ENCODE peak calls at places on chromosomes 13 and 19, in six cellular contexts. J, B, Z, P, G and O are unnamed samples.
A peak's percentile ranks its signal among the peaks of the same experiment; 100 is the strongest.

GRCh38 chr13:91609353-91609752 is 210.9 kb downstream of the GPC5 start:
- DNase-seq in P (peak; percentile 6), Z (peak; percentile 7), G (no peak), J (peak; percentile 5), B (no peak), O (no peak)

GRCh38 chr19:3138268-3138667 is 2.4 kb downstream of the GNA15 start:
- DNase-seq in Z (no peak), J (no peak), P (no peak), B (no peak), G (no peak), O (no peak)

GRCh38 chr13:28325022-28325421 is 169.9 kb downstream of the FLT1 start:
- DNase-seq in J (no peak), Z (no peak), P (no peak), G (no peak), B (peak; percentile 46), O (no peak)

GRCh38 chr19:46813570-46814358 is 25.4 kb upstream of the SLC1A5 start:
- DNase-seq in Z (peak; percentile 49), B (peak; percentile 46), J (peak; percentile 93), G (no peak), P (peak; percentile 72), O (no peak)

GRCh38 chr13:94239135-94239534 is 240.3 kb downstream of the DCT start:
- DNase-seq in G (no peak), P (peak; percentile 29), J (peak; percentile 72), Z (peak; percentile 78), B (peak; percentile 73), O (no peak)

GRCh38 chr19:48739835-48740704 is at the start of gene RASIP1:
- DNase-seq in Z (no peak), G (no peak), J (no peak), P (no peak), B (no peak), O (no peak)

GRCh38 chr19:53908933-53909415 is at the start of gene CACNG7:
- DNase-seq in Z (no peak), P (no peak), J (no peak), B (no peak), G (no peak), O (no peak)

GRCh38 chr19:48403606-48404005 is 10.1 kb downstream of the GRIN2D start:
- DNase-seq in G (no peak), Z (peak; percentile 75), J (peak; percentile 85), B (peak; percentile 55), P (peak; percentile 64), O (no peak)

GRCh38 chr19:1046117-1046626 is 6.3 kb downstream of the ABCA7 start:
- DNase-seq in B (no peak), P (no peak), G (no peak), J (no peak), Z (no peak), O (no peak)

GRCh38 chr19:51019544-51019925 is at the start of gene KLK10:
- DNase-seq in B (no peak), G (no peak), J (no peak), P (no peak), Z (no peak), O (no peak)

GRCh38 chr19:41740415-41741243 is 14.7 kb upstream of the CEACAM6 start:
- DNase-seq in B (no peak), G (no peak), P (no peak), Z (no peak), J (no peak), O (no peak)

GRCh38 chr13:44692173-44692713 is 116.1 kb upstream of the TSC22D1 start:
- DNase-seq in Z (peak; percentile 43), B (no peak), P (peak; percentile 48), G (no peak), J (peak; percentile 48), O (no peak)

GRCh38 chr13:76017861-76018556 is 381.9 kb downstream of the LMO7 start:
- DNase-seq in J (no peak), P (no peak), G (no peak), Z (no peak), B (no peak), O (no peak)

GRCh38 chr13:21328836-21329477 is 130.1 kb downstream of the ZDHHC20 start:
- DNase-seq in J (no peak), Z (no peak), B (no peak), G (no peak), P (no peak), O (no peak)

GRCh38 chr13:37118002-37118401 is 12.5 kb upstream of the CSNK1A1L start:
- DNase-seq in J (no peak), G (no peak), Z (no peak), B (no peak), P (no peak), O (no peak)

GRCh38 chr13:113145496-113145895 is 13.0 kb upstream of the PROZ start:
- DNase-seq in G (no peak), B (no peak), J (no peak), P (no peak), Z (no peak), O (no peak)

GRCh38 chr13:23146811-23147245 is 34.0 kb upstream of the SGCG start:
- DNase-seq in Z (no peak), P (no peak), G (no peak), J (no peak), B (no peak), O (no peak)

GRCh38 chr13:112529216-112529615 is 58.7 kb downstream of the TUBGCP3 start:
- DNase-seq in Z (no peak), P (no peak), G (no peak), J (no peak), B (no peak), O (no peak)

GRCh38 chr19:29812080-29812880 is 489 bp downstream of the CCNE1 start:
- DNase-seq in P (no peak), J (no peak), G (no peak), B (no peak), Z (no peak), O (no peak)

GRCh38 chr19:31578326-31578725 is 229.1 kb upstream of the TSHZ3 start:
- DNase-seq in Z (no peak), J (no peak), P (no peak), B (no peak), G (no peak), O (no peak)

GRCh38 chr13:29591310-29591709 is 4.2 kb downstream of the SLC7A1 start:
- DNase-seq in J (peak; percentile 79), Z (peak; percentile 78), G (no peak), B (peak; percentile 53), P (peak; percentile 75), O (no peak)

GRCh38 chr19:53977429-53977990 is 13.9 kb upstream of the CACNG6 start:
- DNase-seq in B (peak; percentile 80), P (peak; percentile 80), Z (peak; percentile 85), J (peak; percentile 93), G (peak; percentile 32), O (peak; percentile 64)

DNA sequence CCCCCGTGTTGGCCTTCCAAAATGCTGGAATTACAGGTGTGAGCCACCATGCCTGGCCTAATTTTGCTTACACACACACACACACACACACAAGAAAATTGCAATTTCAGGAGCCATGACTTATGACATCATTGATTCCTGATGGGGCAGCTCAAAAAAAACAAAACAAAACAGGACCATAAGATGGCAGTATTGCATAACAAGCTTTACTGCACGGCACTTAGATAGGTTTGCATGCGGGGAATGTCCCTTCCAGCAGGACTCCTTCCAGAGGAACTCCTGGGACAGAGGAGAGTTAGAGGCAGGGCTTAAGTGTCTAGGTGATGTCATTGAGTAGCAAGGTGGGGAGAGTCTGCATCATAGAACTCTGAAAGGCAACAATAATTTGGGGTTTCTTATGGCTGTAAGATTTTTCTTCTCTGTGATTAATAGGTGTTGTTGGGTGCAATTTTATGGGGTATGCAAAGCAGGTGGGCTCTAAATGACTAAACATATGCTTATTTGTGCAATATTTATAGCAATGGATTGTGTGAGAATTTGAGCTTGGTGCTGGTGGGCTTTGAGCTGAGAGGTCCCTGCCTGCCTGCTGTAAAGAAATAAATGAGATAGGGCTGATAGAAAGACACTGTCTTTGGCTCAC is 9.0 kb upstream of the ACSBG2 start:
- DNase-seq in Z (peak; percentile 41), G (no peak), P (peak; percentile 64), J (peak; percentile 75), B (peak; percentile 67), O (no peak)
- TF ChIP-seq CTCF in Z (peak; percentile 49), G (peak; percentile 6), P (peak; percentile 30), J (peak; percentile 47), B (peak; percentile 48), O (peak; percentile 52)

GRCh38 chr13:30898721-30899188 is 7.3 kb upstream of the MEDAG start:
- DNase-seq in G (peak; percentile 54), J (peak; percentile 99), Z (peak; percentile 99), B (peak; percentile 90), P (peak; percentile 98), O (no peak)

GRCh38 chr13:30898070-30898469 is 8.0 kb upstream of the MEDAG start:
- DNase-seq in J (no peak), P (no peak), B (no peak), Z (no peak), G (no peak), O (no peak)

GRCh38 chr13:30895773-30896172 is 10.3 kb upstream of the MEDAG start:
- DNase-seq in B (peak; percentile 95), G (peak; percentile 65), P (peak; percentile 87), Z (peak; percentile 87), J (peak; percentile 97), O (no peak)

GRCh38 chr13:30889196-30889690 is 16.8 kb upstream of the MEDAG start:
- DNase-seq in P (no peak), J (no peak), Z (no peak), B (no peak), G (no peak), O (no peak)

GRCh38 chr13:30892966-30893365 is 13.1 kb upstream of the MEDAG start:
- DNase-seq in G (no peak), P (no peak), J (peak; percentile 85), Z (peak; percentile 83), B (peak; percentile 63), O (peak; percentile 47)
- TF ChIP-seq CTCF in G (peak; percentile 53), P (peak; percentile 63), J (peak; percentile 85), Z (peak; percentile 83), B (peak; percentile 61), O (peak; percentile 62)

GRCh38 chr19:44582581-44583265 is 30.6 kb upstream of the IGSF23 start:
- DNase-seq in J (peak; percentile 46), Z (no peak), B (no peak), G (no peak), P (no peak), O (peak; percentile 34)
- TF ChIP-seq CTCF in J (peak; percentile 77), Z (peak; percentile 81), B (peak; percentile 52), G (peak; percentile 36), P (peak; percentile 70), O (peak; percentile 66)

DNA sequence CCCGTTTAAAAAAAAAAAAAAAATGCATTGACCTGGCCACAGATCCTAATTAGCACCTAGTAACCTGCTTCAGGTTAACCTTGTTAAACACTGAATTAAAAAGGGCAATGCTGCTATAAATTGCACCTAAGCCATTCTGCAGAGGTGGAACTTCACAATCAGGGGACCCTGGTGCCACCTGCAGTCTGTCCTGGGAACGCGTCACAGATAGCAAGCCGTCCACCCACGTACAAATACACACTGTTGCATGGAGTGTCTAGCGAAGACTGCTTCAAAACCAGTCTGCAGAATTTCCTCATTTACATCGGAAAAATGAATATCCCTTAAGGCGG is 169.3 kb downstream of the COL4A1 start:
- DNase-seq in G (no peak), P (no peak), B (peak; percentile 22), J (no peak), Z (peak; percentile 56), O (no peak)
- TF ChIP-seq CTCF in G (peak; percentile 42), P (peak; percentile 31), B (peak; percentile 38), J (peak; percentile 31), Z (peak; percentile 23), O (peak; percentile 59)

GRCh38 chr13:24539500-24540165 is 27.1 kb upstream of the PARP4 start:
- DNase-seq in J (no peak), B (no peak), P (no peak), Z (no peak), G (no peak), O (no peak)

GRCh38 chr13:24541127-24541475 is 28.5 kb upstream of the PARP4 start:
- DNase-seq in Z (no peak), P (no peak), G (no peak), J (no peak), B (no peak), O (no peak)

GRCh38 chr13:24540236-24541126 is 27.9 kb upstream of the PARP4 start:
- DNase-seq in P (no peak), Z (no peak), B (no peak), J (peak; percentile 29), G (no peak), O (peak; percentile 20)
- TF ChIP-seq CTCF in P (peak; percentile 37), Z (peak; percentile 70), B (no peak), J (peak; percentile 56), G (no peak), O (peak; percentile 33)